ENCODE peak calls at places on chromosomes 1 and 21, in seven cellular contexts. B, U, J, K, I, N and A are unnamed samples.
A peak's percentile ranks its signal among the peaks of the same experiment; 100 is the strongest.

GRCh38 chr1:49841767-49842166 is 182.0 kb downstream of the AGBL4 start:
- DNase-seq in J (no peak), I (no peak), B (no peak), K (no peak), N (no peak), U (no peak), A (no peak)

GRCh38 chr21:35952651-35953340 is 107.5 kb downstream of the SETD4 start:
- DNase-seq in I (no peak), J (no peak), B (no peak), K (no peak), U (no peak), N (no peak), A (no peak)

GRCh38 chr21:43613755-43614638 is 45.3 kb downstream of the HSF2BP start:
- DNase-seq in I (no peak), B (no peak), N (no peak), J (peak; percentile 62), K (no peak), U (no peak), A (no peak)

GRCh38 chr1:89723863-89724262 is 90.9 kb downstream of the LRRC8C start:
- DNase-seq in N (no peak), J (peak; percentile 29), I (no peak), B (no peak), U (no peak), K (peak; percentile 36), A (no peak)

GRCh38 chr21:26887241-26887640 is 42.0 kb upstream of the ADAMTS1 start:
- DNase-seq in B (no peak), K (no peak), N (no peak), J (peak; percentile 35), U (no peak), I (no peak), A (no peak)

GRCh38 chr1:1349256-1350012 is at the start of gene DVL1:
- DNase-seq in I (peak; percentile 58), J (peak; percentile 62), U (peak; percentile 99), B (peak; percentile 65), K (peak; percentile 67), N (no peak), A (peak; percentile 48)

GRCh38 chr21:15324542-15324941 is 259.7 kb upstream of the NRIP1 start:
- DNase-seq in I (no peak), K (no peak), B (no peak), N (no peak), U (no peak), J (no peak), A (no peak)

GRCh38 chr1:43520100-43520828 is 10.4 kb upstream of the PTPRF start:
- DNase-seq in I (no peak), B (no peak), N (no peak), K (no peak), J (no peak), U (no peak), A (no peak)

GRCh38 chr1:147072371-147073061 is 99.8 kb downstream of the PRKAB2 start:
- DNase-seq in N (no peak), I (no peak), J (no peak), U (peak; percentile 64), K (no peak), B (no peak), A (no peak)

GRCh38 chr1:180815188-180815587 is 97.5 kb upstream of the KIAA1614 start:
- DNase-seq in J (no peak), N (no peak), K (no peak), I (no peak), B (no peak), U (no peak), A (no peak)

GRCh38 chr1:225493591-225494246 is 65.9 kb upstream of the LBR start:
- DNase-seq in K (no peak), N (no peak), U (no peak), B (no peak), I (no peak), J (no peak), A (no peak)